ENCODE peak calls at places on chromosome 1, in seven cellular contexts. A is AG09309; K is anterior cingulate cortex; Z is stimulated activated CD4-positive, alpha-beta T cell treated with anti-CD3 and anti-CD28 coated beads, Interleukin-15, amount 100 ng/mL, for 1 hour; X is posterior cingulate gyrus; M is ecto neural progenitor cell; F is T-helper 2 cell. J is an unnamed sample.
A peak's percentile ranks its signal among the peaks of the same experiment; 100 is the strongest.

GRCh38 chr1:151513626-151514101 is 2.5 kb downstream of the CGN start:
- DNase-seq in A (no peak), K (no peak), Z (no peak), X (no peak), M (no peak), F (no peak), J (no peak)

GRCh38 chr1:236502972-236503639 is 20.7 kb upstream of the LGALS8 start:
- DNase-seq in A (no peak), K (no peak), Z (no peak), X (peak; percentile 18), M (peak; percentile 70), F (no peak), J (no peak)

GRCh38 chr1:57293214-57293613 is 130.6 kb downstream of the DAB1 start:
- DNase-seq in A (no peak), K (no peak), Z (no peak), X (no peak), M (no peak), F (no peak), J (no peak)

GRCh38 chr1:28801461-28801860 is 10.5 kb upstream of the OPRD1 start:
- DNase-seq in A (no peak), K (no peak), Z (no peak), X (no peak), M (no peak), F (no peak), J (no peak)

GRCh38 chr1:110203021-110203661 is 7.0 kb upstream of the KCNC4 start:
- DNase-seq in A (no peak), K (peak; percentile 11), Z (no peak), X (peak; percentile 42), M (peak; percentile 71), F (no peak), J (peak; percentile 52)

GRCh38 chr1:244826712-244827111 is 8.7 kb upstream of the COX20 start:
- DNase-seq in A (peak; percentile 46), K (no peak), Z (no peak), X (no peak), M (no peak), F (no peak), J (no peak)

GRCh38 chr1:119453021-119453420 is 38.1 kb downstream of the HSD3B2 start:
- DNase-seq in A (peak; percentile 59), K (no peak), Z (no peak), X (no peak), M (no peak), F (no peak), J (no peak)

GRCh38 chr1:157117527-157118057 is 18.0 kb upstream of the ETV3L start:
- DNase-seq in A (no peak), K (no peak), Z (no peak), X (no peak), M (no peak), F (no peak), J (no peak)

GRCh38 chr1:150168960-150169565 is 19.3 kb downstream of the PLEKHO1 start:
- DNase-seq in A (no peak), K (peak; percentile 15), Z (peak; percentile 24), X (peak; percentile 52), M (peak; percentile 79), F (peak; percentile 21), J (peak; percentile 59)

GRCh38 chr1:39272027-39272790 is 67.7 kb downstream of the MACF1 start:
- DNase-seq in A (no peak), K (peak; percentile 30), Z (no peak), X (no peak), M (no peak), F (no peak), J (no peak)

GRCh38 chr1:5779608-5780323 is 212.5 kb downstream of the NPHP4 start:
- DNase-seq in A (no peak), K (no peak), Z (no peak), X (no peak), M (no peak), F (no peak), J (no peak)

GRCh38 chr1:24351918-24352637 is 32.9 kb downstream of the GRHL3 start:
- DNase-seq in A (no peak), K (no peak), Z (peak; percentile 10), X (no peak), M (no peak), F (no peak), J (no peak)

GRCh38 chr1:89546082-89546889 is 21.7 kb downstream of the LRRC8B start:
- DNase-seq in A (no peak), K (no peak), Z (no peak), X (no peak), M (no peak), F (no peak), J (no peak)

GRCh38 chr1:41890841-41891311 is 27.8 kb downstream of the HIVEP3 start:
- DNase-seq in A (no peak), K (no peak), Z (no peak), X (no peak), M (peak; percentile 39), F (no peak), J (no peak)

GRCh38 chr1:99745684-99746083 is 20.8 kb downstream of the FRRS1 start:
- DNase-seq in A (no peak), K (no peak), Z (no peak), X (no peak), M (no peak), F (no peak), J (no peak)

GRCh38 chr1:212313616-212314015 is 28.4 kb downstream of the PPP2R5A start:
- DNase-seq in A (peak; percentile 67), K (no peak), Z (no peak), X (no peak), M (no peak), F (no peak), J (no peak)

GRCh38 chr1:177854951-177855350 is 114.9 kb downstream of the SEC16B start:
- DNase-seq in A (no peak), K (no peak), Z (no peak), X (no peak), M (no peak), F (no peak), J (no peak)

GRCh38 chr1:46611691-46612221 is 4.9 kb downstream of the MOB3C start:
- DNase-seq in A (no peak), K (no peak), Z (no peak), X (no peak), M (no peak), F (no peak), J (no peak)